ENCODE peak calls at places on chromosome 1, in seven cellular contexts. S is neuronal stem cell; X is lower lobe of right lung; E is AG04450; G is neural progenitor cell; L is esophagus muscularis mucosa; W is CD8-positive, alpha-beta T cell. Q is an unnamed sample.

GRCh38 chr1:24927886-24928630 is 2.0 kb downstream of the RUNX3 start:
- DNase-seq in E (no peak), S (peak), G (peak), X (no peak), L (no peak), W (no peak), Q (no peak)

GRCh38 chr1:180927841-180928240 is 15.1 kb downstream of the KIAA1614 start:
- DNase-seq in E (no peak), X (no peak), W (no peak), S (no peak), L (no peak), G (no peak), Q (no peak)

GRCh38 chr1:156933136-156933535 is 12.7 kb downstream of the LRRC71 start:
- DNase-seq in W (no peak), S (no peak), X (no peak), E (no peak), G (peak), L (no peak), Q (no peak)

GRCh38 chr1:96790599-96790998 is 69.0 kb downstream of the PTBP2 start:
- DNase-seq in E (no peak), W (no peak), S (no peak), X (no peak), G (no peak), L (no peak), Q (no peak)

GRCh38 chr1:94438692-94439276 is 20.6 kb downstream of the ABCD3 start:
- DNase-seq in E (no peak), S (no peak), L (no peak), W (no peak), X (no peak), G (no peak), Q (no peak)

GRCh38 chr1:183159960-183160359 is 26.1 kb upstream of the LAMC2 start:
- DNase-seq in E (no peak), W (no peak), G (no peak), L (no peak), X (peak), S (no peak), Q (no peak)

GRCh38 chr1:27506703-27507102 is 16.7 kb upstream of the WASF2 start:
- DNase-seq in S (no peak), X (peak), L (no peak), W (no peak), G (no peak), E (no peak), Q (no peak)

GRCh38 chr1:40248429-40248828 is 692 bp downstream of the TMCO2 start:
- DNase-seq in S (no peak), E (no peak), L (no peak), W (no peak), G (no peak), X (no peak), Q (no peak)

GRCh38 chr1:216462061-216462775 is 39.0 kb upstream of the USH2A start:
- DNase-seq in E (peak), X (no peak), W (no peak), L (no peak), G (no peak), S (no peak), Q (no peak)

GRCh38 chr1:243791586-243792267 is 58.3 kb downstream of the AKT3 start:
- DNase-seq in G (no peak), X (no peak), L (no peak), E (no peak), W (no peak), S (no peak), Q (no peak)

GRCh38 chr1:173295391-173295790 is 88.3 kb upstream of the TNFSF4 start:
- DNase-seq in X (no peak), S (no peak), L (no peak), E (no peak), W (no peak), G (no peak), Q (no peak)

GRCh38 chr1:94259635-94260289 is 22.4 kb upstream of the ARHGAP29 start:
- DNase-seq in W (no peak), L (no peak), G (no peak), X (no peak), E (no peak), S (no peak), Q (no peak)

GRCh38 chr1:20280399-20280798 is 10.3 kb upstream of the VWA5B1 start:
- DNase-seq in E (no peak), W (no peak), X (no peak), L (no peak), S (no peak), G (no peak), Q (no peak)

GRCh38 chr1:70656371-70656770 is 245.3 kb downstream of the CTH start:
- DNase-seq in L (no peak), X (no peak), G (no peak), W (no peak), S (no peak), E (no peak), Q (no peak)

GRCh38 chr1:27528701-27529637 is 39.0 kb upstream of the WASF2 start:
- DNase-seq in E (peak), W (no peak), L (no peak), G (peak), S (no peak), X (no peak), Q (peak)

GRCh38 chr1:230141002-230141648 is 74.1 kb downstream of the GALNT2 start:
- DNase-seq in L (no peak), S (no peak), X (no peak), E (no peak), W (no peak), G (no peak), Q (no peak)

GRCh38 chr1:243345205-243345604 is 89.4 kb downstream of the SDCCAG8 start:
- DNase-seq in W (no peak), S (no peak), X (no peak), E (no peak), L (no peak), G (no peak), Q (no peak)

GRCh38 chr1:202144510-202145324 is at the start of gene ARL8A:
- DNase-seq in S (no peak), W (peak), G (peak), L (no peak), X (peak), E (no peak), Q (peak)

GRCh38 chr1:224082146-224082545 is 31.8 kb upstream of the FBXO28 start:
- DNase-seq in E (no peak), S (no peak), X (no peak), G (no peak), W (no peak), L (no peak), Q (no peak)

GRCh38 chr1:203495845-203496244 is 1.9 kb downstream of the OPTC start:
- DNase-seq in S (no peak), E (no peak), W (no peak), G (no peak), L (no peak), X (no peak), Q (no peak)

GRCh38 chr1:229114315-229114714 is 156.6 kb upstream of the RAB4A start:
- DNase-seq in X (no peak), E (no peak), W (no peak), S (no peak), L (no peak), G (no peak), Q (no peak)

GRCh38 chr1:19000065-19000464 is 43.6 kb upstream of the IFFO2 start:
- DNase-seq in L (no peak), S (no peak), G (no peak), W (no peak), X (no peak), E (no peak), Q (no peak)

GRCh38 chr1:121443131-121443530 is 258.4 kb downstream of the SRGAP2C start:
- DNase-seq in G (no peak), S (no peak), L (no peak), X (no peak), W (no peak), E (no peak), Q (no peak)

GRCh38 chr1:51548986-51549619 is 30.0 kb upstream of the EPS15 start:
- DNase-seq in E (no peak), X (no peak), W (no peak), G (no peak), S (no peak), L (no peak), Q (no peak)

GRCh38 chr1:244291867-244292180 is 159.9 kb downstream of the ADSS2 start:
- DNase-seq in L (no peak), E (no peak), W (no peak), S (no peak), G (no peak), X (no peak), Q (no peak)

GRCh38 chr1:45585496-45586075 is 1.7 kb downstream of the NASP start:
- DNase-seq in S (no peak), X (no peak), W (no peak), L (no peak), E (no peak), G (no peak), Q (no peak)
- H3K4me3 ChIP-seq in S (peak), X (peak), W (peak), L (peak), E (peak), G (peak), Q (peak)

DNA sequence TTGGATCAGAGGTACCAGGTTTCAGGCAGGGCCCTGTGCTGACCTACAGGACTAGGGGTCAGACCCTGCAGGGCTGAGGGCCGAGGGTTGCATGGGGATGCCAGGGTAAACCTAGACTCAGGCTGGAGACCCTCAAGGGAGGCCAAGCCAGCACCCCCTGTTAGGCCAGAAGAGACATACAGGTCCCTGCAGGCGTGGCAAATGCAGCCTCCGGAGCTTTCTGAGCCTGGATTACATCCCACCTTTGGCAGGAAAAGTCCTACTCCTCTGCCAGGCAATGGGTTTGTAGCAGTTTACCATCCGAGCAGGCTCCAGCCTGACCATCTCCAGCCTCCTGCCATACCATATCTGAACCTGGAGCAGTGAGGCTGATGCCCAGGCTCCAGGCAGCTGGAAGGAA is 425.3 kb downstream of the NPHP4 start:
- DNase-seq in S (no peak), L (peak), G (no peak), X (no peak), W (no peak), E (no peak), Q (no peak)
- H3K4me3 ChIP-seq in S (no peak), L (no peak), G (no peak), X (no peak), W (no peak), E (no peak), Q (no peak)

GRCh38 chr1:190244406-190244805 is 233.3 kb downstream of the BRINP3 start:
- DNase-seq in G (no peak), X (no peak), L (no peak), S (no peak), E (no peak), W (no peak), Q (no peak)

DNA sequence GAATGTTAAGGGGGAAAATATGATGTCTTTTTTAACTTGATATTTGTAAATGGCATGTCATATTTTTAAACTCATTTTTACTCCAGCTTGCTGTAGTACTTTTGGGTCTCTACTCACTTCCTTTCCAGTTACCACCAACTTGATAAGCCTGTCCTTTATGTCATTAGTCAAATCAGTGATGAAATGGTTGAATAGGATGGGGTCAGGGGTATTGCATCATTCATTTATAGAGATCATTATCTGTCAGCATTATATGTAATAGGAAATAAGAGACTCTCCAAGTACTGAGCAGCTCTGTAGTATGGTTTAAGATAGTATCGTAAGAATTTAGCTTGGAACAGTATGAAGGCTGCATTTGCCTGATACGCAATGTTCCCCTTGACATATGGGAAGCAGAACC is 227.3 kb downstream of the BRINP3 start:
- DNase-seq in E (no peak), G (no peak), S (no peak), W (no peak), L (no peak), X (no peak), Q (no peak)
- H3K4me3 ChIP-seq in E (no peak), G (no peak), S (no peak), W (no peak), L (no peak), X (no peak), Q (no peak)

GRCh38 chr1:221419513-221420088 is 322.3 kb downstream of the DUSP10 start:
- DNase-seq in X (no peak), E (peak), L (no peak), G (no peak), W (no peak), S (no peak), Q (no peak)
- H3K4me3 ChIP-seq in X (no peak), E (no peak), L (no peak), G (no peak), W (no peak), S (no peak), Q (no peak)

GRCh38 chr1:12620142-12620865 is 2.3 kb upstream of the DHRS3 start:
- DNase-seq in X (no peak), E (no peak), L (no peak), G (no peak), S (no peak), W (peak), Q (no peak)
- H3K4me3 ChIP-seq in X (peak), E (no peak), L (peak), G (no peak), S (no peak), W (no peak), Q (peak)

GRCh38 chr1:116165572-116165971 is 54.4 kb downstream of the MAB21L3 start:
- DNase-seq in G (no peak), X (no peak), S (no peak), W (no peak), E (no peak), L (peak), Q (no peak)

GRCh38 chr1:116166011-116166571 is 54.9 kb downstream of the MAB21L3 start:
- DNase-seq in E (no peak), G (no peak), S (no peak), X (no peak), W (no peak), L (peak), Q (no peak)

GRCh38 chr1:116168277-116169032 is 57.3 kb downstream of the MAB21L3 start:
- DNase-seq in G (peak), L (peak), E (no peak), S (peak), W (peak), X (peak), Q (peak)

GRCh38 chr1:116167625-116168276 is 56.6 kb downstream of the MAB21L3 start:
- DNase-seq in W (no peak), G (peak), E (no peak), S (no peak), X (no peak), L (peak), Q (no peak)

GRCh38 chr1:116166655-116167054 is 55.5 kb downstream of the MAB21L3 start:
- DNase-seq in S (no peak), E (no peak), W (no peak), G (no peak), L (peak), X (no peak), Q (no peak)
- H3K4me3 ChIP-seq in S (no peak), E (no peak), W (no peak), G (no peak), L (no peak), X (no peak), Q (no peak)

Q was measured in heart left ventricle.